ENCODE peak calls at places on chromosomes 4 and X, in seven cellular contexts. X is NT2/D1, A is A549, F is Karpas-422, G is fibroblast of lung, R is gastrocnemius medialis, O is kidney. W is an unnamed sample. For H3K4me1, the result is how much of the 10 kb centered on the place peaks cover.

GRCh38 chrX:136055651-136056221 is 70.5 kb downstream of the SLC9A6 start:
- DNase-seq in X (no peak), A (no peak), F (no peak), G (peak), R (peak), O (no peak), W (no peak)

GRCh38 chr4:185470503-185471195 is 884 bp downstream of the CCDC110 start:
- DNase-seq in X (no peak), A (peak), F (no peak), G (peak), R (peak), O (peak), W (peak)

GRCh38 chr4:147428583-147428982 is 52.3 kb upstream of the EDNRA start:
- DNase-seq in X (no peak), A (no peak), F (no peak), G (no peak), R (no peak), O (no peak), W (no peak)

GRCh38 chr4:125744891-125745364 is 430.2 kb downstream of the FAT4 start:
- DNase-seq in X (no peak), A (no peak), F (no peak), G (no peak), R (no peak), O (no peak), W (no peak)

GRCh38 chr4:183675625-183676024 is 16.5 kb downstream of the TRAPPC11 start:
- DNase-seq in X (no peak), A (no peak), F (no peak), G (no peak), R (no peak), O (no peak), W (no peak)

GRCh38 chr4:80610845-80611244 is 275.3 kb downstream of the CFAP299 start:
- DNase-seq in X (no peak), A (no peak), F (peak), G (peak), R (no peak), O (no peak), W (no peak)

GRCh38 chrX:13741695-13742094 is 7.1 kb downstream of the OFD1 start:
- DNase-seq in X (no peak), A (no peak), F (no peak), G (no peak), R (no peak), O (no peak), W (no peak)

GRCh38 chr4:78672441-78672815 is 103.7 kb upstream of the BMP2K start:
- DNase-seq in X (no peak), A (no peak), F (no peak), G (no peak), R (no peak), O (no peak), W (no peak)

GRCh38 chrX:136975642-136976518 is 57.9 kb downstream of the GPR101 start:
- DNase-seq in X (no peak), A (no peak), F (no peak), G (no peak), R (no peak), O (no peak), W (no peak)

GRCh38 chr4:128450326-128451120 is 162.9 kb upstream of the PGRMC2 start:
- DNase-seq in X (no peak), A (no peak), F (no peak), G (peak), R (no peak), O (no peak), W (no peak)

GRCh38 chr4:26583538-26583864 is 383 bp upstream of the TBC1D19 start:
- DNase-seq in X (no peak), A (no peak), F (peak), G (peak), R (no peak), O (no peak), W (no peak)

GRCh38 chr4:152106113-152106763 is 345.4 kb upstream of the GATB start:
- DNase-seq in X (no peak), A (peak), F (no peak), G (peak), R (no peak), O (peak), W (no peak)

GRCh38 chr4:158938462-158939044 is 164.3 kb upstream of the RAPGEF2 start:
- DNase-seq in X (no peak), A (no peak), F (no peak), G (peak), R (no peak), O (no peak), W (no peak)

GRCh38 chr4:7016086-7016485 is 27.1 kb upstream of the TADA2B start:
- DNase-seq in X (no peak), A (no peak), F (no peak), G (no peak), R (no peak), O (no peak), W (no peak)
- H3K4me1 ChIP-seq in X (under half), A (under half), F (under half), G (under half), R (under half), O (under half), W (under half)

GRCh38 chr4:2835978-2836377 is 7.7 kb upstream of the ADD1 start:
- DNase-seq in X (no peak), A (no peak), F (no peak), G (no peak), R (no peak), O (peak), W (peak)

GRCh38 chr4:2836391-2836859 is 7.2 kb upstream of the ADD1 start:
- DNase-seq in X (no peak), A (no peak), F (no peak), G (no peak), R (no peak), O (peak), W (no peak)

GRCh38 chr4:2837904-2838496 is 5.6 kb upstream of the ADD1 start:
- DNase-seq in X (no peak), A (no peak), F (peak), G (peak), R (no peak), O (peak), W (peak)

GRCh38 chr4:2837110-2837903 is 6.3 kb upstream of the ADD1 start:
- DNase-seq in X (no peak), A (no peak), F (no peak), G (no peak), R (no peak), O (peak), W (no peak)

DNA sequence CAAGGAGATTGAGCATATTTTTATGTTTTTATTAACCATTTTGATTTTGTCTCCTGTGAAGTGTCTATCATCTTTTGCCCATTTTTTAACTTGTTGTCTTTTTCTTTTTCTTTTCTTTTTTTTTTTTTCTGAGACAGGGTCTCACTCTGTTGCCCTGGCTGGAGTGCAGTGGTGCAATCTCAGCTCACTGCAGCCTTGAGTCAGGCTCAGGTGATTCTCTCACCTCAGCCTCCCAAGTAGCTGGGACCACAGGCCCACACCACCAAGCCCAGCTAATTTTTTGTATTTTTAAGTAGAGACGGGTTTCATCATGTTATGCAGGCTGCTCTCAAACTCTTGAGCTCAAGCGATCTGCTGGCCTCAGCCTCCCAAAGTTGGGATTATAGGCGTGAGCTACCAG is 4.6 kb upstream of the ADD1 start:
- DNase-seq in X (no peak), A (no peak), F (no peak), G (no peak), R (no peak), O (no peak), W (no peak)
- H3K4me1 ChIP-seq in X (under half), A (under half), F (under half), G (under half), R (under half), O (under half), W (half or more)

DNA sequence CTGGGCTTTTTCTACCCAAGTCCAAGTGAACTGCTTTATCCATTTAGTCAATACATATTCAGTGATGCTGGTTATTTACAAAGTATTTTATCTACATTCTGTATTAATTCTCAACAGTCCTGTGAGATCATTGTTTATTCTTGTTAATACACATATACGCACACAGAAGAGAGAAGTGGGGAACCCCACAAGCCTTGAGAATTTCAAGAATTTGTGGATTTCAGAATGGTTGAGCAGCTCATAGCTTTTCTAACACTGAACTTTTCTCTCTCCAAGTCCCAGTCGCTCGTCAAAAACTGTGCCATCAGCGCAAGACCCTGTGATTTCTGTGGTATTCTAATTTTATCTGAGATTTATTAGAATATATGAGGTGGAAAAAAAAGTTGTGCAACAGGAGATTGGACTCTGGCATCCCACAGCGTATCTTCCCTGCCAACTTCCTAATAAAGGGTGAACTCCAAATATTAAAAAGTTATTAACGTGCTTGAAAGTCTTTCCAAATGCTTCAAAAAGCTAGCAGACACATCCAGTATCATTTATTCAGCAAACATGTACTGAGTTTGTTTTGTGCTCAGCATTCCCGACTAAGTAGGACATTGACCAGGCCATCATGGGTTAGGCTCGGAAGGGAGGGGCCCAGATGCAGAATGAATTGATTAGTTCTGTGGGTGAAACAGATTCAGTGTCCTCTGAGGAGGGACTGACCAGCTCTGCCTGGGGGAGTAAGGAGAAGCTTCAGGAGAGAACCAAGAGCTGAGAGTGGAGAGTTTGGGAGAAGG is 165.6 kb downstream of the CBR4 start:
- DNase-seq in X (no peak), A (no peak), F (no peak), G (peak), R (no peak), O (no peak), W (no peak)
- H3K4me1 ChIP-seq in X (under half), A (half or more), F (under half), G (under half), R (half or more), O (under half), W (under half)

DNA sequence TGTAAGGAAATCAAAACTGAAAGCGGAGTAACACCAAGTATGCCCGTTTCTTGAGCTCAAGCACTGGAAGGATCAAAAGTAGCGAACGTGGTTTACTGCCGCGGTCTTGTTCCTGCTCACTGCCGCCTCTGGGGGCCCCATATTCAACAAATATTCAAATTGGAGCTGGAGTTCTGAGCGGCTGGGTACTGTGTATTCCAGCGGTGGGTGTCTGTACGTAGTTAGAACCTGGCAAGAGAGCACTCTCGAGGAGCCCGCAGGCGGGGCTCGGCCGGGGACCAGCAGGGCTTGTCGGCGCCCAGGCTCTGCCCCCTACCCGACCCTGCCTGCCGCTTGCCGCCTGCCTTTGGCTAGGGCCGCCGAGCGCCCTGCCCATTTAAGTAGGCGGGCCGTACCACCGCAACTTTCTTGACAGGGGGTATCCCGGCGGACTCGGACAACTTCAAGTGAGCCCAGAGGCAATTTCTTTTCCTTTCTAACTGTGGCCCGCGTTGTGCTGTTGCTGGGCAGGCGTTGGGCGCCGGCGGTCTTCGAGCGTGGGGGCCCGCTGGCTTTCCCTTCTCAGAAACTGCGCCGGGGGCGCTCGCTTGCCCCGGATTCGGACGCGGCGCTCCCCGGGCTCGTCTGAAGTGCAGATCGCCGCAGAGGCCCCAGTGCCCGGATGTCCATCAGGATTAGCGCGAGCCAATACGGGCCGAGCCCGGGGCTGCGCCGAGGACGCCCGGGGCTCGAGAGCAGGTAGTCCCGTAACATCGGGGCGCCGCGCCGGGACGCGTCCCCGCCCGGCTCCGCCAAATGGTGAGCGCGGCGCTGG is 71.9 kb downstream of the AFF1 start:
- DNase-seq in X (peak), A (peak), F (peak), G (peak), R (peak), O (peak), W (peak)
- H3K4me1 ChIP-seq in X (under half), A (under half), F (under half), G (under half), R (half or more), O (under half), W (under half)

GRCh38 chr4:101807351-101807750 is 16.8 kb downstream of the BANK1 start:
- DNase-seq in X (no peak), A (no peak), F (peak), G (no peak), R (no peak), O (no peak), W (no peak)
- H3K4me1 ChIP-seq in X (under half), A (under half), F (half or more), G (under half), R (under half), O (under half), W (under half)

DNA sequence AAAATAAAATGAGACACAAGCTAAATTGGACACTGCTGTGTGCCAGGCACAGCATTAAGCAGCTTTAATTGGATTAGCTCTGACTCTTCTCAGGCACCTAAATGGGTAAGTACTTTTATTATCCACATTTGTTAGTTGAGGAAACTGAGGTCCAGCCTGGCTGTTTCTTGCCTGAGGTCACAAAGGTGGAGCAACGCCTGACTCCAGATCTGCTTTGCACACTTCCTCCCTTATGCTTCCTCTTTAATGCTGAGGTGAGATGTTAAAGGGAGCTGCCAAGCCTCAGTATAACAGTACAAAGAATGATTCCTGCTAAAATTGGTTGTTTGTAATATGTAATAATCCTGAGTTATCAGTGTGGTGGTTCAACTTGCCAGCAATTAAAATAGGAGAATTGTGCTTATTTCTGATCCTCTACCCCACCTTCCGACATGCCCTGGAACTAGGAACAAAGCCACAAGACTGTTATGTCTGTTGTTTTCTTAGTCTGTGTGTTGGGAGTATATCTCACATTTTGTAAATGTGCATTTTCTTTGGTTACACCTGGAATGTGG is 74.4 kb downstream of the AFF1 start:
- DNase-seq in X (no peak), A (no peak), F (peak), G (no peak), R (no peak), O (no peak), W (no peak)
- H3K4me1 ChIP-seq in X (under half), A (half or more), F (under half), G (under half), R (half or more), O (under half), W (under half)

W was measured in naive thymus-derived CD4-positive, alpha-beta T cell.